ENCODE peak calls at places on chromosomes 16 and 17, in four cellular contexts. Y is adrenal gland; L is lung; C is effector memory CD4-positive, alpha-beta T cell. P is an unnamed sample.

GRCh38 chr17:19331134-19331533 is 31.4 kb downstream of the B9D1 start:
- DNase-seq in C (no peak), Y (no peak), L (no peak), P (no peak)

GRCh38 chr17:33200587-33200986 is 92.5 kb downstream of the ASIC2 start:
- DNase-seq in Y (no peak), C (no peak), L (no peak), P (no peak)

GRCh38 chr16:2702871-2703745 is 16.9 kb downstream of the PRSS27 start:
- DNase-seq in Y (peak; percentile 50), L (no peak), C (no peak), P (no peak)

GRCh38 chr17:8758137-8758596 is at the start of gene SPDYE4:
- DNase-seq in L (no peak), C (no peak), Y (no peak), P (no peak)

GRCh38 chr16:24700549-24701392 is 28.7 kb upstream of the TNRC6A start:
- DNase-seq in Y (peak; percentile 90), C (no peak), L (peak; percentile 80), P (no peak)

GRCh38 chr16:73771196-73771595 is 525.4 kb upstream of the PSMD7 start:
- DNase-seq in L (no peak), Y (no peak), C (no peak), P (no peak)

GRCh38 chr17:74968361-74968780 is 4.2 kb downstream of the HID1 start:
- DNase-seq in C (no peak), L (no peak), Y (no peak), P (no peak)

GRCh38 chr17:9174312-9174711 is 153.0 kb downstream of the NTN1 start:
- DNase-seq in C (no peak), Y (no peak), L (no peak), P (no peak)

GRCh38 chr17:78925662-78926555 is 722 bp upstream of the TIMP2 start:
- DNase-seq in Y (peak; percentile 75), C (no peak), L (peak; percentile 73), P (no peak)

GRCh38 chr16:82801361-82801760 is 174.6 kb downstream of the CDH13 start:
- DNase-seq in L (no peak), C (no peak), Y (no peak), P (no peak)

GRCh38 chr17:55690105-55690508 is 32.6 kb downstream of the TMEM100 start:
- DNase-seq in Y (no peak), C (no peak), L (no peak), P (no peak)

GRCh38 chr16:85141491-85142128 is 29.3 kb upstream of the CIBAR2 start:
- DNase-seq in C (no peak), L (no peak), Y (no peak), P (no peak)

GRCh38 chr17:40621019-40621418 is 26.6 kb downstream of the SMARCE1 start:
- DNase-seq in Y (no peak), C (no peak), L (no peak), P (no peak)

GRCh38 chr16:495127-495748 is 32.3 kb upstream of the CAPN15 start:
- DNase-seq in L (no peak), Y (no peak), C (no peak), P (peak; percentile 7)

GRCh38 chr17:79812969-79813825 is 16.3 kb upstream of the CBX8 start:
- DNase-seq in L (no peak), C (no peak), Y (no peak), P (no peak)

GRCh38 chr16:69821844-69822173 is 59.7 kb downstream of the WWP2 start:
- DNase-seq in C (no peak), L (no peak), Y (no peak), P (no peak)

GRCh38 chr17:58375811-58376210 is 23.8 kb upstream of the SUPT4H1 start:
- DNase-seq in L (no peak), Y (no peak), C (no peak), P (no peak)

GRCh38 chr16:64416232-64417010 is 705.4 kb downstream of the CDH11 start:
- DNase-seq in L (no peak), Y (no peak), C (no peak), P (no peak)

GRCh38 chr16:64417711-64418227 is 704.1 kb downstream of the CDH11 start:
- DNase-seq in Y (no peak), C (no peak), L (no peak), P (no peak)

GRCh38 chr16:64421515-64421914 is 700.3 kb downstream of the CDH11 start:
- DNase-seq in L (no peak), C (no peak), Y (no peak), P (no peak)

DNA sequence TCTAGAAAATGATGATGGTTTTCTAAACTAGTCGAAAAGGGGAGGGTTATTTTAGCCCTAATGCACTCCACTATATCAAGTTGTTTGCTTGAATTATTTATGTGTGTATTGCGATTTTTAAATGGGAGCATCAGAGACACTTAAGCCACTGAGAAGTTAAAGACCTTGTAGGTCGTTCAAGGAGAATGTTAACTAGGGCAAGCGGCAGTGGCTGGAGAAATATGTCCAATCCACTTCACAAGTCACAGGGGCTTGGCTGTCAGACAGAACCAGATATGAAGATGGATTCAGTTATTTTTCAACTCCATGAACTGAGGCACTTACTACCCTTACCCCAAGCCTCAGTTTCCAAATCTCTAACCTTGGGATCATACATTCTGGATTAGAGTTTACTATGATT is 702.0 kb downstream of the CDH11 start:
- DNase-seq in L (no peak), C (no peak), Y (no peak), P (no peak)
- H3K27ac ChIP-seq in L (no peak overlapping the region), C (no peak overlapping the region), Y (no peak overlapping the region), P (no peak overlapping the region)

DNA sequence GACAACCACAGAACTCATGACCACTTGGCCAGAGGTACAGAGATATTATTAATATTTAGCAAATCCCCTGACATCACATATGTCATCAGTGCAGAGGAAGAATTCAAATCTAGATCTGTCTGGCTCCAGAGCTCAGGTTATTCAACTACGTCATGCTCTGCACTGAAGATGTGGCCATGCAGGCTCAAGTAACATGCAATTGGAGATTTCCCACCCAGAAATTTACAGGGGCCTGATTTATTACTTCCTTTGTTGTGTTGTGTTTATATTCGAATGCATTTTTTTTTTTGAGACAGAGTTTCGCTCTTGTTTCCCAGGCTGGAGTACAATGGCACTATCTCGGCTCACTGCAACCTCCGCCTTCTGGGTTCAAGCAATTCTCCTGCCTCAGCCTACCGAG is 224.3 kb downstream of the HS3ST4 start:
- DNase-seq in Y (no peak), C (no peak), L (no peak), P (no peak)
- H3K4me3 ChIP-seq in Y (no peak overlapping the region), C (no peak overlapping the region), L (no peak overlapping the region), P (no peak overlapping the region)

GRCh38 chr17:38729886-38730525 is at the start of gene CISD3:
- DNase-seq in L (peak; percentile 82), C (peak; percentile 73), Y (peak; percentile 80), P (peak; percentile 85)
- H3K4me1 ChIP-seq in L (no peaks in the 10 kb centered on the region), C (peaks cover 52% of the 10 kb centered on the region), Y (peaks cover 40% of the 10 kb centered on the region), P (peaks cover 44% of the 10 kb centered on the region)

DNA sequence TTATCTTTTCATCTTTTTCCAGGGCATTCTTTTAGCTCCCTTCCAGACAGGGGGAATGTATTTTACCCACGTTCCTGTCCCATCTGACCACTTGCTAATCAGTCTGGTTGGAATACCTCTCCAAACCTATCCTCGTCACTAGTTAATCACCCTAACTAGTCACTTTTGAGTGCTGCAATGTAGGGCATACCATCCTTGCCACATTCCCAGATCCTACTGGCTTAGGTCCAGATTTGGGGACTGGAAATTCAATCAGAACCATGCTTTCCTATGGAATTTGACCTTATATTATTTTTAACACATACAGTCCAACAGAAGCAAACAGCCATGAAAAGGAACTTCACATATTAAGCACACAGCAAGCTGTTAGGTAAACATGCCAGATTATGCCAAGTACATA is 29.7 kb downstream of the NACA2 start:
- DNase-seq in L (no peak), C (no peak), Y (no peak), P (no peak)
- H3K27ac ChIP-seq in L (no peak overlapping the region), C (no peak overlapping the region), Y (no peak overlapping the region), P (no peak overlapping the region)

DNA sequence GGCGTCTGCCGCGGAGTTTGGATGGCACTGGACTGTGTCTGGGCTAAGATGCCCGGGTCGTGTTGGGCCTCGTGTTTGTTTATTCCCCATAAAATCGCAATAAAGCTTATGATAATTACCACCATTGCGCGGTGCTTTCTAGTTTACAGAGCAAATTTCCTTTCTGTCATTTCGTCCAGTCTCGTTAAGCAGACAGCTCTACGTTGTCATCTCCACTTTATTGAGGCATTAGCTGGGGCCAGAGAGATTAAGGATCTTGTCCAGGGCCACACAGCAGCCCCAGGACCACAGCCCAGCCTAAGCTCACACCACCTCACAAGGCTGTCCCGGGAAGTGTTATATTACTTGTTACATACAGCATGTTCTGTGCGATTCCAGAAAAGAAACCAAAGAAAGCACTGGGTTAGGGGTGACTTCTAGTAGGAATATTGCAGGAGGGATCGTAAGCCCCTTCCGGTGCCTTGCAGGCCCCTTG is 6.4 kb downstream of the NOS2 start:
- DNase-seq in L (no peak), Y (no peak), C (no peak), P (no peak)
- H3K4me3 ChIP-seq in L (no peak overlapping the region), Y (peak overlapping the region; percentile 37), C (no peak overlapping the region), P (peak overlapping the region; percentile 20)

GRCh38 chr16:68079616-68080344 is 5.4 kb upstream of the NFATC3 start:
- DNase-seq in L (peak; percentile 75), Y (peak; percentile 77), C (peak; percentile 57), P (peak; percentile 83)
- H3K4me1 ChIP-seq in L (no peaks in the 10 kb centered on the region), Y (peaks cover 41% of the 10 kb centered on the region), C (peaks cover 79% of the 10 kb centered on the region), P (peaks cover 87% of the 10 kb centered on the region)

DNA sequence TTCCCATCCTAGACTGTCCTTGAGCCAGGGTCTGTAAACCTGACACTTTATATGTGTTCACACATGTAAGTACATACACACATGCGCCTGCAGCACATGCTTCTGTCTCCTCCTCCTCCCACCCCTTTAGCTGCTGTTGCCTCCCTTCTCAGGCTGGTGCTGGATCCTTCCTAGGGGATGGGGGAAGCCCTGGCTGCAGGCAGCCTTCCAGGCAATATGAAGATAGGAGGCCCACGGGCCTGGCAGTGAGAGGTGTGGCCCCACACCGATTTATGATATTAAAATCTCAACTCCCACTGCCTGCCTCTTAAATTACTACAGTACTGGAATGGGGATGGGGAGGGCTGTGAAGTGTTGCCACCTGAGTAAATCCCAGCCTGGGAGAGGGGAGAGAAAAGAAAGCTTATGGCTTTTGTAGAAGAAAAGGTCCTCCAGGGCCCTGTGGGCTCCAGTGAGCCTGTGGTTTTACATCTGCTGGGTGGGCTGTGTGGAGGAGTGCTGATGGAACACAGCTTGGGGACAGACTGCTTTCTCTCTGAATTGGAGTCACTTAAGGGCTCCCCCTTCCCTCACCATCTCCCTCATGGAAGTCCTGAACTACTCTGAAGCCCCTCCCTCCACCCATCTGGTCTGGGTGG is 987 bp upstream of the WNK4 start:
- DNase-seq in C (no peak), Y (no peak), L (no peak), P (no peak)
- H3K27ac ChIP-seq in C (no peak overlapping the region), Y (no peak overlapping the region), L (no peak overlapping the region), P (no peak overlapping the region)

GRCh38 chr17:68019336-68019674 is 16.2 kb upstream of the KPNA2 start:
- DNase-seq in Y (peak; percentile 26), L (no peak), C (no peak), P (no peak)
- H3K4me3 ChIP-seq in Y (no peak overlapping the region), L (no peak overlapping the region), C (peak overlapping the region; percentile 65), P (peak overlapping the region; percentile 79)

P was measured in naive thymus-derived CD4-positive, alpha-beta T cell.